ENCODE peak calls at places on chromosomes 3 and 15, in six cellular contexts. Q, V, C, M, Z and I are unnamed samples.

GRCh38 chr3:180744226-180744625 is 64.9 kb upstream of the CCDC39 start:
- DNase-seq in Q (no peak), C (no peak), Z (no peak), M (no peak), V (no peak), I (no peak)

GRCh38 chr3:171972965-171973364 is 66.4 kb upstream of the FNDC3B start:
- DNase-seq in Z (no peak), V (no peak), M (peak), Q (peak), C (no peak), I (peak)

GRCh38 chr3:129611812-129612349 is 5.4 kb upstream of the PLXND1 start:
- DNase-seq in M (no peak), C (no peak), Z (peak), V (peak), Q (no peak), I (no peak)

GRCh38 chr3:189363856-189364255 is 192.1 kb downstream of the TPRG1 start:
- DNase-seq in C (no peak), Z (no peak), M (no peak), Q (no peak), V (no peak), I (peak)

GRCh38 chr15:74265046-74265639 is 29.0 kb downstream of the CCDC33 start:
- DNase-seq in Z (peak), V (no peak), M (no peak), C (peak), Q (no peak), I (peak)

GRCh38 chr3:126704494-126705214 is 614 bp downstream of the CHCHD6 start:
- DNase-seq in Z (no peak), C (no peak), M (no peak), V (no peak), Q (no peak), I (no peak)

GRCh38 chr3:29281265-29282228 is 676 bp downstream of the RBMS3 start:
- DNase-seq in C (peak), M (no peak), Z (peak), Q (peak), V (peak), I (peak)

GRCh38 chr3:134625885-134626741 is 24.7 kb downstream of the KY start:
- DNase-seq in C (no peak), M (no peak), Q (no peak), Z (no peak), V (no peak), I (no peak)

GRCh38 chr3:96213393-96213792 is 601.0 kb upstream of the EPHA6 start:
- DNase-seq in Q (no peak), Z (no peak), C (peak), M (no peak), V (no peak), I (no peak)

GRCh38 chr3:127497166-127497565 is 93.4 kb downstream of the TPRA1 start:
- DNase-seq in V (no peak), Q (peak), Z (no peak), M (no peak), C (no peak), I (no peak)

GRCh38 chr3:149414557-149415231 is 37.2 kb upstream of the TM4SF1 start:
- DNase-seq in Z (peak), V (no peak), M (no peak), C (no peak), Q (no peak), I (no peak)

GRCh38 chr3:66386925-66387650 is 113.7 kb downstream of the LRIG1 start:
- DNase-seq in M (no peak), V (no peak), C (no peak), Z (no peak), Q (no peak), I (no peak)

GRCh38 chr3:65288781-65289180 is 601.0 kb upstream of the ADAMTS9 start:
- DNase-seq in Q (no peak), C (peak), M (no peak), Z (no peak), V (no peak), I (no peak)

GRCh38 chr15:72585659-72586058 is 68.8 kb upstream of the GOLGA6B start:
- DNase-seq in V (peak), C (peak), Z (peak), Q (no peak), M (no peak), I (peak)

GRCh38 chr3:137906985-137907649 is 102.8 kb upstream of the CLDN18 start:
- DNase-seq in V (no peak), M (no peak), Z (no peak), C (no peak), Q (no peak), I (no peak)

GRCh38 chr15:65021475-65021874 is 8.0 kb downstream of the MTFMT start:
- DNase-seq in Q (no peak), M (no peak), Z (no peak), V (no peak), C (no peak), I (no peak)

GRCh38 chr15:58549013-58549779 is 117.4 kb downstream of the LIPC start:
- DNase-seq in Z (no peak), M (no peak), V (no peak), C (no peak), Q (no peak), I (peak)

GRCh38 chr3:118938183-118938961 is 96.3 kb downstream of the IGSF11 start:
- DNase-seq in Q (no peak), V (peak), Z (peak), M (no peak), C (peak), I (peak)

GRCh38 chr3:118810499-118811035 is 224.1 kb downstream of the IGSF11 start:
- DNase-seq in Q (no peak), C (peak), Z (no peak), V (no peak), M (no peak), I (no peak)

GRCh38 chr15:82043130-82043673 is 2.6 kb downstream of the MEX3B start:
- DNase-seq in V (no peak), Q (peak), M (no peak), C (no peak), Z (no peak), I (no peak)

GRCh38 chr3:72660270-72661114 is 187.8 kb downstream of the SHQ1 start:
- DNase-seq in M (no peak), Z (no peak), V (no peak), Q (no peak), C (no peak), I (no peak)

GRCh38 chr3:106809633-106810460 is 567.4 kb upstream of the CCDC54 start:
- DNase-seq in M (no peak), C (no peak), Q (no peak), Z (peak), V (no peak), I (peak)

GRCh38 chr15:101501703-101502373 is 12.3 kb upstream of the PCSK6 start:
- DNase-seq in C (peak), V (peak), Q (no peak), Z (peak), M (no peak), I (peak)

GRCh38 chr3:39101022-39101689 is 6.3 kb downstream of the GORASP1 start:
- DNase-seq in Z (peak), C (peak), V (peak), Q (no peak), M (no peak), I (peak)

GRCh38 chr3:50523170-50523865 is 19.9 kb upstream of the CACNA2D2 start:
- DNase-seq in Q (no peak), C (no peak), Z (no peak), M (no peak), V (no peak), I (no peak)

GRCh38 chr3:144843099-144843498 is 871.5 kb downstream of the DIPK2A start:
- DNase-seq in C (no peak), Q (no peak), M (no peak), Z (no peak), V (no peak), I (no peak)

GRCh38 chr15:33157636-33158035 is 36.9 kb downstream of the FMN1 start:
- DNase-seq in C (no peak), V (no peak), M (no peak), Q (no peak), Z (no peak), I (no peak)

GRCh38 chr3:12782172-12782815 is 14.2 kb upstream of the CAND2 start:
- DNase-seq in Z (no peak), M (no peak), Q (no peak), C (no peak), V (peak), I (peak)

GRCh38 chr3:181250714-181251113 is 261.2 kb upstream of the DNAJC19 start:
- DNase-seq in Z (no peak), Q (no peak), V (no peak), C (no peak), M (no peak), I (no peak)

GRCh38 chr3:105232536-105232935 is 134.2 kb upstream of the ALCAM start:
- DNase-seq in Q (no peak), M (no peak), Z (peak), V (no peak), C (no peak), I (peak)

GRCh38 chr15:99605490-99605931 is 39.7 kb downstream of the MEF2A start:
- DNase-seq in M (no peak), C (peak), Z (no peak), Q (no peak), V (no peak), I (peak)

DNA sequence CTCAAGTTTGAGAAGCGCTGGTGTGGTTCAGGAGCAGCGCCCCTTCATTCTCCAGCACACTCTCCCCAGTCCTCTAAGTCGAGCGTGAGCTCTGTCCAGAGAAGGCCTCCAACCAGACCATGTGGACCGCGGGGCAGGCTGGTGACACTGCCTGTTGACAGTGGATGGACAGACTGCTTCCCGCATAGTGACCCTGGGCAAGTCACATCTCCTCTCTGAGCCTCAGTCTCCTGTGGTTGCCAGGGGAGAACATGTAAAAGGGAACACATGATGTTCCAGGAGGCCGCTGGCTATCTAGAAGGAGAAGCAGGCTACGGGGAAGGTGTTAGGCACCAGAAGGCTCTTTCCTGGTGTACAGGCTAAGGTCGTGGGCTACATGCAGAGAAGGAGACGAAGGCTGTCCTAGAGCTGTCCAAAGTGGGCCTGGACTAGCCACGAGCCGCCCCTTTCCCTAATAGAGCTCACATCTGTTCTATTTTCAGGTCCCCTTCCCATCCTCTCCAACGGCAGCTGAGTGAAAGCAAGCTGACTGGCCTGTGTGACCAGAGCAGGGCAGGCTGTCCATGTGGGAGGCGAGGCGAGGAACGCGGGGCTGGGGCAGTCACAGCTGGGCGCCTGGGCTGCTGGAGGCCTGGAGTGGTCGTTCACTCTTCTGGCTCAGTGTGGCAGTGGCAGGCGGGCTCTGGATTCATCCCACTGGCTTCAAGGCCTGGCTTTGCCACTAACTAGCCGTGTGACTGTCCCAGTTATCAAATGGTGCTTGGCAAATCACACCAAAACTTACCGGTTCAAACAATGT is 11.1 kb downstream of the ISG20 start:
- DNase-seq in V (no peak), Z (no peak), C (no peak), Q (peak), M (no peak), I (peak)
- H3K27ac ChIP-seq in V (no peak), Z (peak), C (peak), Q (no peak), M (no peak), I (no peak)

GRCh38 chr15:68442041-68442440 is 10.1 kb upstream of the ITGA11 start:
- DNase-seq in C (no peak), V (no peak), Z (no peak), Q (no peak), M (no peak), I (no peak)
- H3K27ac ChIP-seq in C (no peak), V (no peak), Z (no peak), Q (no peak), M (no peak), I (no peak)

GRCh38 chr3:122977645-122978466 is 49.7 kb downstream of the SEMA5B start:
- DNase-seq in V (peak), M (no peak), Q (no peak), Z (no peak), C (peak), I (peak)

GRCh38 chr3:122973893-122974615 is 53.5 kb downstream of the SEMA5B start:
- DNase-seq in Q (no peak), V (no peak), Z (no peak), M (no peak), C (no peak), I (no peak)

GRCh38 chr3:122975163-122975923 is 52.2 kb downstream of the SEMA5B start:
- DNase-seq in V (no peak), M (no peak), C (peak), Q (peak), Z (no peak), I (peak)

GRCh38 chr3:122975924-122976293 is 51.7 kb downstream of the SEMA5B start:
- DNase-seq in M (no peak), Q (no peak), C (no peak), V (no peak), Z (no peak), I (no peak)

DNA sequence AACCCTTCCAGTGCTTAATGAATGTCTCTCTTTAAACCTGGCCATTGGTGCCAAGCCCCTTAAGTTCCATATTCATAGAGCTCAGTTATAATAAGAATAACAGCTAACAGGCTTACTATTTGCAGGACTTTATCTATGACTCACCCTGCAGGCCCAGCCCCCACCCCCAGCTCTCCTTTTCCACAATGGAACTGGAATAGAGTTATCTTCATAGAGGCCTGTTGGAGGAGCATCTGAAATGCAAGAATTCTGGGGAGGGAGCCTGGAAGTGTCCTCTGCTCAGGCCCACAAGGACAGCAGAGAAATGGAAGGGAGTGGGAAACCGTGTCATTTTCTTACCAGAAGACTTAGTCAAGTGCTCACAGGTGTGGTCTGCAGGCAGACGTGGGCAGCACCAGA is 52.8 kb downstream of the SEMA5B start:
- DNase-seq in C (peak), Z (peak), M (no peak), V (no peak), Q (peak), I (no peak)
- H3K27ac ChIP-seq in C (no peak), Z (no peak), M (peak), V (no peak), Q (peak), I (no peak)

DNA sequence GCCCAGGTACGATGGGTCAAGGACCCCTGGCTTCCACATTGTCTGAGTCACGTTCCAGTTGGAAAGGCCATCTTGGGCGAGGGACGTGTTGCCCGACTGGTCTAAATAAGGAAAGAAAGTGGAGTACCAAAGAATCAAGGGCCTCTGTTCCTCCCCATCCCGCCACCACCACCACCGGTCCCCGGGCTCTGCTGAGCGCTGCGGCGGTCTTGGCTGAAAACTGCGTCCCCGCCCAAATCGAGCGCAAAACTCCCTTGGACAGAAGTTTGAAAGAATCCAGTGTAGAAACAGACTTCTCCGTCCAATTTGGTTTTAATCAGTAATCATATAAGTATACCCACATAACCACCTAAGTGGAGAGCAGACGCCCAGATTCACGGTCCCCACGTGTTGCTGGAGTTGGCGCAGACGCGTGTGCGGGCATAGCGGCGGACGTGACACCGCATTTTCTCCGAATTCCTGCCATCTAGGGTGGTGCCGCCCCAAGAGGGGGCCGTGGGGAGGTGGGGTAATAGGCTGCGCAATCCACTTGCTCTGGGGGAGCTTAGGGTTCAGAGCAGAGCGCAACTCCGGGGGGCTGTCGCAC is 243.8 kb upstream of the TOPAZ1 start:
- DNase-seq in Z (no peak), Q (no peak), C (no peak), V (peak), M (no peak), I (peak)
- H3K27ac ChIP-seq in Z (no peak), Q (no peak), C (no peak), V (peak), M (no peak), I (no peak)